ENCODE peak calls at places on chromosomes 7 and 10, in nine cellular contexts. C is stomach, E is breast epithelium, L is GM12878, P is sigmoid colon, O is prostate gland, I is GM23338, D is HCT116, G is SK-N-SH. T is an unnamed sample. For H3K4me1, the result is how much of the 10 kb centered on the place peaks cover.

GRCh38 chr10:122285506-122286444 is 14.7 kb downstream of the BTBD16 start:
- DNase-seq in C (peak), E (no peak), L (no peak), P (peak), O (no peak), I (no peak), D (no peak), G (no peak), T (no peak)

GRCh38 chr10:126777726-126778125 is 107.2 kb upstream of the C10orf90 start:
- DNase-seq in C (no peak), E (no peak), L (no peak), P (no peak), O (no peak), I (peak), D (no peak), G (no peak), T (no peak)

GRCh38 chr10:34978080-34978479 is 112.1 kb downstream of the CUL2 start:
- DNase-seq in C (no peak), E (no peak), L (no peak), P (no peak), O (no peak), I (no peak), D (no peak), G (no peak), T (no peak)

GRCh38 chr10:7351905-7352304 is 58.9 kb downstream of the SFMBT2 start:
- DNase-seq in C (no peak), E (no peak), L (no peak), P (no peak), O (no peak), I (no peak), D (no peak), G (no peak), T (no peak)

GRCh38 chr7:94414481-94414880 is 19.8 kb downstream of the COL1A2 start:
- DNase-seq in C (no peak), E (no peak), L (no peak), P (no peak), O (no peak), I (no peak), D (no peak), G (no peak), T (no peak)

GRCh38 chr10:97849101-97849490 is 547 bp upstream of the GOLGA7B start:
- DNase-seq in C (no peak), E (no peak), L (no peak), P (no peak), O (no peak), I (peak), D (no peak), G (peak), T (no peak)

GRCh38 chr7:9921326-9921725 is 1052.3 kb upstream of the PHF14 start:
- DNase-seq in C (no peak), E (no peak), L (no peak), P (no peak), O (no peak), I (no peak), D (no peak), G (no peak), T (no peak)

GRCh38 chr10:17669185-17669872 is 25.4 kb downstream of the STAM start:
- DNase-seq in C (no peak), E (no peak), L (peak), P (no peak), O (no peak), I (no peak), D (no peak), G (no peak), T (no peak)

GRCh38 chr7:24741691-24742639 is 15.3 kb downstream of the GSDME start:
- DNase-seq in C (no peak), E (no peak), L (no peak), P (no peak), O (no peak), I (no peak), D (no peak), G (no peak), T (no peak)

GRCh38 chr7:34425194-34425593 is 232.8 kb upstream of the NPSR1 start:
- DNase-seq in C (no peak), E (no peak), L (no peak), P (no peak), O (no peak), I (no peak), D (no peak), G (no peak), T (no peak)

GRCh38 chr7:1961776-1962276 is 270.9 kb downstream of the MAD1L1 start:
- DNase-seq in C (no peak), E (no peak), L (peak), P (no peak), O (no peak), I (no peak), D (peak), G (no peak), T (no peak)

GRCh38 chr7:70894799-70895198 is 237.1 kb upstream of the GALNT17 start:
- DNase-seq in C (no peak), E (no peak), L (no peak), P (no peak), O (no peak), I (peak), D (no peak), G (no peak), T (no peak)

GRCh38 chr7:70893422-70893821 is 238.5 kb upstream of the GALNT17 start:
- DNase-seq in C (no peak), E (no peak), L (no peak), P (no peak), O (no peak), I (no peak), D (no peak), G (no peak), T (no peak)

GRCh38 chr7:70890147-70890969 is 241.6 kb upstream of the GALNT17 start:
- DNase-seq in C (no peak), E (no peak), L (peak), P (no peak), O (no peak), I (peak), D (no peak), G (no peak), T (no peak)

DNA sequence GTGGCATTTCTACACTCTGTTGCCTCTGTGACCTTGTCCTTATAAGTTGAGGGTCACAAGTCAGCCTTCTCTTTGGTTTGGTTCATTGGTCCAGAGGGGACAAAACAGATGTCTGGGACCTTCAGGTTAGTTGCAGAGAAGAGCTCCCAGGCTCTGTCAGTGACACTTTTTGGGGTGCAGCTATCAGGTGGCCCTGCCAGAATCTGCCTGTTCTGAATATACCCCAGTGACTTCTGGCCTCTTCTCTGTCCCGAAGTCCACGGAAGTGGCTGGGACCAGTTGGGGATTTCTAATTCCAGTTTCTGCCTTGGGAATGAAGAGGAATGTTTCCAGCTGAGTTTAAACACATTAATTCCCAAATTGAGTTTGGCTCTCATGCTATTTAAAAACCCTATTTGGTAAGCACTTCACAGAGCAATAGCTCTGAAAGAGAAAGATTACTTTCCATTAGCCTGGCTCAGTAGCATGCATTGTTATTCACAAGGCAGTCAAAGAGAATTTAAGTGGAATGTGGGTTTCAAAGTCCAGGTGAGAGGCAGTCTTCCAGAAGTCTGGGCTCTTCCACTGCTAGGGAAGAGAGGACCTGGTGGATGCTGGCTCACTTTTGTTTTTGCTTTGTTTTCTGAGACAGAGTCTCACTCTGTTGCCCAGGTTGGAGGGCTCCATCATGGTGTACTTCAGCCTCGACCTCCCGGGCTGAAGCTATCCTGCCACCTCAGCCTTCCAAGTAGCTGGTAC is 237.8 kb upstream of the GALNT17 start:
- DNase-seq in C (no peak), E (no peak), L (no peak), P (no peak), O (no peak), I (peak), D (no peak), G (no peak), T (no peak)
- H3K4me3 ChIP-seq in C (no peak), E (no peak), L (no peak), P (no peak), O (no peak), I (no peak), D (no peak), G (no peak), T (no peak)

DNA sequence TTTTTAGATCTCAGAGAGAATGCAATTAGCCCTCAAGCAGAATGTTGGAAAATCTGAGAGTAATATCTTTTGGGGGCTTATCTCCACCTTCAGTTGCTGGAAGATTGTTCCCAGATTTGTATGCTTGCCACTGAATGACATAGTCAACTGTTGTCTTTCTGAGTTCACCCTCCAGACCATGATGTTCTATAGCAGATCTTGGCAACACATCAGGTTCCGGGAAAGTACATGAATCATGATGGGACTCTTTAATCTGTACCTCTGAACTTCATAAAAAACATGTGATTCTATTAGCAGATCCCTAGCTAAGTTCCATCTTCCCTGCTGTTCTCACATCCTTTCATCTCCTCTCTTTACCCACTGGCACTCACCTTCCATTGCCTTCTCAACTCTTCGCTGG is 68.9 kb downstream of the PLCE1 start:
- DNase-seq in C (no peak), E (no peak), L (no peak), P (no peak), O (no peak), I (no peak), D (no peak), G (no peak), T (no peak)
- TF ChIP-seq POLR2AphosphoS5 in C (no peak), E (no peak), L (no peak), P (no peak), O (no peak), I (no peak), D (no peak), G (no peak), T (no peak)

GRCh38 chr10:69222157-69223027 is 2.3 kb downstream of the HKDC1 start:
- DNase-seq in C (peak), E (peak), L (peak), P (no peak), O (peak), I (peak), D (peak), G (peak), T (no peak)

GRCh38 chr10:69223028-69223342 is 2.9 kb downstream of the HKDC1 start:
- DNase-seq in C (no peak), E (no peak), L (no peak), P (no peak), O (no peak), I (no peak), D (no peak), G (no peak), T (no peak)

GRCh38 chr10:69225681-69226080 is 5.5 kb downstream of the HKDC1 start:
- DNase-seq in C (no peak), E (no peak), L (no peak), P (no peak), O (no peak), I (no peak), D (no peak), G (no peak), T (no peak)

GRCh38 chr10:69226919-69227450 is 6.9 kb downstream of the HKDC1 start:
- DNase-seq in C (no peak), E (no peak), L (no peak), P (no peak), O (no peak), I (peak), D (no peak), G (no peak), T (no peak)

DNA sequence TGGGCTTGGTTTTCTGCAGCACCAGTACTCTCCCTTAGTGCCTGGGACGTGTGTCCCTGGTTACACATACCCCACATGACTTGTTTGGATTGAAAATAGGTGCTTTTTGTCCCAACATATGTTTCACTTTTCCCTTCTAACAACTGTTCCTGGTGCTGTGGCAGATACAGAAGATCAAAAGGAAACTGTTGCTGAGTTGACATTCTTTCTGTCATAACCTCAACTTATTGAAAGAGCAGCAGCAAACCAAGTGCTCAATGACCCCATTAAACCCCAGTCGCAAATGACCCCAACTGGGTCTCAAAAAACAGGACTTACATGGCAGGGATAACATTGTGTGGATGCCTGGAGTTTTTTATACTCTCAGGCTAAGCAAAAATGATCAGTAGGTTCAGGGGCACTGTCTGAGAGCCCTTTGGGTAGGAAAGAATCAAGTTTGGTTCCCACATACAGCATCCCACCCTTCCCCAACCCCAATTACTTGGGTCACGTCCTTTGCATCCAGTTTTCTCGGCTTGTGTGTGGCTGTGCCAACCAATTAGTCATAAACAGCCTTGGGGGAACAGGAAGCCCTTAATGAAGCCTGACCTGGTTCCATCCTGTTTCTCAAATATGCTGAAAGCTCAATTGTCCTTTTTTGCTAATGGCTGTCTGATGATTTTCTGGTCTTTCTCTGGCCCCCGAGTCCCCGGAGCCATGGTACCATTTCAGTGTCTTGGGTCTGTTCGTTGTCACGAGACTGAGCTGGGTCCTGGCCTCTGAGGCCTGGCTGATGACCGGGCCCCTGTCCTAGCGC is 4.9 kb downstream of the HKDC1 start:
- DNase-seq in C (no peak), E (peak), L (no peak), P (no peak), O (no peak), I (no peak), D (no peak), G (peak), T (no peak)
- H3K4me1 ChIP-seq in C (under half), E (under half), L (under half), P (under half), O (under half), I (under half), D (under half), G (under half), T (under half)

DNA sequence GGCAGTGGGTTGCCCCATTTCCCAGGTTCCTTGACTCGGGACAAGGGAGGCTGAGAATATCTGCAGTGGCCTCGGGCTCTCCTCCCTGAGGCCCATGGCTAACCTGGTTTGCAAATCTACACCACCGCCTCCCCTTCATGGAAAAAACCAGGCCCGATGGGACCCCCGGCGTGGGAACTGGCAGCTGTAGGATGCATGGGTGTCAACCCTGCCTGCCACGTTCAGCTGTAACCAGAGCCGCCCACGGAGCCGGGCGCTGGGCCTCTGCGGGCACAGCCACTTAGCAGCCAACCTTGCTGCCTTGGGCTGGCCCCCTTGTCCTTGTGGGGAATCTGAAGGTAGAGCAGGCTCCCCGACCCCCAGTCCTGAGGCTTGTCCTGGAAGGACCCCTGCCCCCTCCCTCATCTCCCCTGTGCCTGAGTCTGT is 1.6 kb downstream of the PWWP2B start:
- DNase-seq in C (no peak), E (no peak), L (no peak), P (peak), O (no peak), I (no peak), D (no peak), G (no peak), T (no peak)
- H3K4me3 ChIP-seq in C (peak), E (peak), L (no peak), P (peak), O (no peak), I (no peak), D (peak), G (no peak), T (peak)

DNA sequence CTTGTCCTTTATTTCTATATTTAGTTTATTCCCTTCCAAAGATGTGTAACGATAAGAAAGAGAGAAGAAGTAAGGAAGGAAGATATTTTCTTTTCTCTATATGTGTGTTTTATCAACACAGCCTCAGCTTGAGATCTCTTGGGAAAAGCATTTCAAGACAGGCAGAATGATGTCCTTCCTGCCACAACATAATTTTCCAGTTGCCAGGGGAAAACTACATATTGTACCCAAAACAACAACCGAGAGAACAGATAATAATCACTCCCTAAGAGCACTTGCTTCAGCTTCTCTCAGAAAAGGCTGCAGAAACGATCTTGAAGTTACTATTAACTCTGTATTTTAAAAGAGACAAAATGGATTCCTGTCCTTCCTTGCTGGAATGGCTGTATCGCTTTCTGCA is 151.4 kb upstream of the ITGB1 start:
- DNase-seq in C (no peak), E (no peak), L (no peak), P (no peak), O (no peak), I (no peak), D (no peak), G (no peak), T (no peak)
- TF ChIP-seq POLR2AphosphoS5 in C (no peak), E (no peak), L (no peak), P (no peak), O (no peak), I (no peak), D (no peak), G (no peak), T (no peak)

GRCh38 chr10:83988435-83988834 is 150.9 kb upstream of the GHITM start:
- DNase-seq in C (no peak), E (no peak), L (peak), P (no peak), O (no peak), I (no peak), D (no peak), G (no peak), T (no peak)
- H3K4me1 ChIP-seq in C (under half), E (under half), L (under half), P (under half), O (under half), I (under half), D (under half), G (under half), T (under half)

DNA sequence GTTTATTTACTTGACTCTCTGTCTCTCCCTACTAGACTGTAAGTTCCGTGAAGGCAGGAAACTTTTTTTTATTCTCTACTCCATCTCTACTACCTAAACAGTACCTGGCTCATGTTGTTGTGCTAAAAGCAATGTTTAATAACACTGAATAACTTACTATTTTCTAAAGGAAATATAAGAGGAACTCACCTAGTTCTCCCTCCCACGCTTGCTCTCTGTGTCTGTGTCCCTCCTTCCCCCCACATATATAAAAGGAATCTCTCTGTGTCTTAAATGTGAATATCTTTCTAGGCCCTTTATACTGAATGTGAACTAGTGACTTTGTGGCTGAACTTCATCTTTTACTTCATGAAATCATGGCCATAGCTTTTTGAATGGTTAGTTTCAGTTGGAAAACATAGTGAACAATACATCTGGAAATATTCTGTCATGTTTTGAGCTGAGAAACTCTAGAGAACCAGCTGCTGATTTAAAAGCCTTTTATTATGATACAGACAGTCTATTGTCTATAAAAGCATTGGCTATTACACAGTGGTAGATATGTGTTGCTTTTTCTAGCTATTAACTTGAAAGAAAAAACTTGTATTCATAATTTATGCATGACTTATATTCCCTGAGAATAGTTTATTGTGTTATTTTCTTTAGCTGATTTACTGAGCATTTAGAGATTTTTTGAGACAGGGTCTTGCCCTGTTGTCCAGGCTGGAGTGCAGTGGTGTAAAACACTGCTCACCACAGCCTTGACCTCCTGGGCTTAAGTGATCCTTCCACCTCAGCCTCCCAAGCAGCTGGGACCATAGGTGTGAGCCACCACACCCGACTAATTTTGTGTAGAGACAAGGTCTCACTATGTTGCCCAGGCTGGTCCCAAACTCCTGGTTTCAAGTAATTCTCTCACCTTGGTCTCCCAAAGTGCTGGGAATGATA is 42.5 kb downstream of the VCL start:
- DNase-seq in C (no peak), E (no peak), L (no peak), P (no peak), O (no peak), I (no peak), D (no peak), G (no peak), T (no peak)
- H3K4me3 ChIP-seq in C (no peak), E (no peak), L (no peak), P (no peak), O (no peak), I (no peak), D (no peak), G (no peak), T (no peak)

DNA sequence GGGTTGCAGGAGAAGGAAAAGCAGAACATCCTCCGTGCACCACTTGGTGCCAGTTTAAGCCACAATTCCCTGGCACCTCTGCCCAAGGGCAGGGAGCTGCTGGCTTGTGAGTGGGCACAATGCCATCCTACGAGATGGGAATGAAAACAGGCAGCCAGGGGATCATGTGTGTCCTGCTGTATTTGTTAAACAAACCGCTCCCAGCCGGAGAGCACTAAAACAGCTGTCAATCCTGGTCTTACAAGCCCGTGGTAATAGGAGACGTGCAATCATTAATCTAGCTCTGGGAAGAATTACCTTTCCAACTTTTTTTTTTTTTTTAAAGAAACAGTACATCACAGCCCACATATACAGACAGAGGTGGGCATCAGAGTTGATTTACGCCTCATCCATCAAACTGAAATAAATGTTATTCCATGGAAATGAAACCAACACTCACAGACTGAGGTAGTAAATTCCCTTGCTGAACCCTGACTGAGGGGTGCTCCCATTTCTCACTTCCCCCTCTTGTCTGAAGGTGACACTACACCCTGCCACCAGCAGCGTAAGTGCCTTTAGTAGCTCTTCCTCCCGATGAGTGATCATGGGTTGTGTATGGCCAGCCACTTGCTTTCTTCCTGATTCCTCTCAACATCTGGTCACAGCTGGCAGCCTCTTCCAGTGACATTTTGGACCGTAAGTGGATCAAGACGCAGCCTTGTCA is 143.9 kb downstream of the TEX36 start:
- DNase-seq in C (peak), E (peak), L (no peak), P (peak), O (peak), I (peak), D (no peak), G (peak), T (no peak)
- TF ChIP-seq POLR2AphosphoS5 in C (no peak), E (peak), L (no peak), P (no peak), O (peak), I (no peak), D (no peak), G (no peak), T (no peak)